ENCODE peak calls at places on chromosomes 12 and 14, in ten cellular contexts. H is right atrium auricular region, N is choroid plexus epithelial cell, C is AG10803, F is HepG2, Z is IMR-90, J is left ventricle myocardium inferior, L is tibial artery, G is astrocyte of the spinal cord, T is NB4. W is an unnamed sample.

GRCh38 chr14:101507306-101508150 is 53.8 kb upstream of the DIO3 start:
- DNase-seq in G (no peak), H (peak), Z (no peak), C (no peak), J (peak), N (no peak), T (no peak), L (peak), F (no peak), W (no peak)

GRCh38 chr12:54439521-54440255 is 20.6 kb upstream of the ITGA5 start:
- DNase-seq in Z (peak), F (peak), T (peak), H (no peak), G (peak), N (peak), J (no peak), L (no peak), C (peak), W (peak)

GRCh38 chr12:67646775-67647174 is 1.8 kb upstream of the DYRK2 start:
- DNase-seq in J (no peak), F (no peak), G (no peak), H (no peak), Z (no peak), L (no peak), T (no peak), N (no peak), C (no peak), W (no peak)

GRCh38 chr12:79514730-79515525 is 175.8 kb downstream of the PAWR start:
- DNase-seq in T (no peak), C (peak), N (peak), L (no peak), F (no peak), J (no peak), G (peak), H (no peak), Z (peak), W (no peak)

GRCh38 chr14:32345311-32345771 is 16.2 kb downstream of the AKAP6 start:
- DNase-seq in H (no peak), N (peak), C (no peak), J (no peak), Z (peak), F (no peak), T (no peak), G (peak), L (no peak), W (no peak)

GRCh38 chr12:15788266-15789214 is 648 bp downstream of the EPS8 start:
- DNase-seq in Z (peak), T (peak), G (peak), H (no peak), N (peak), J (peak), F (peak), C (peak), L (no peak), W (peak)

GRCh38 chr12:91769736-91770135 is 375.9 kb downstream of the BTG1 start:
- DNase-seq in N (no peak), G (no peak), F (no peak), L (no peak), H (no peak), J (no peak), C (no peak), T (no peak), Z (no peak), W (no peak)

GRCh38 chr12:95593266-95593871 is 42.1 kb upstream of the USP44 start:
- DNase-seq in J (peak), L (no peak), T (no peak), C (no peak), F (no peak), H (peak), G (no peak), Z (no peak), N (no peak), W (no peak)

GRCh38 chr14:89298056-89298834 is 118.8 kb downstream of the FOXN3 start:
- DNase-seq in L (no peak), G (no peak), F (no peak), N (no peak), Z (no peak), H (no peak), J (no peak), C (no peak), T (no peak), W (no peak)

GRCh38 chr14:56657604-56658003 is 78.0 kb downstream of the TMEM260 start:
- DNase-seq in F (no peak), L (no peak), T (no peak), C (no peak), N (no peak), G (no peak), Z (no peak), H (no peak), J (no peak), W (no peak)

GRCh38 chr14:34536951-34537676 is 2.4 kb downstream of the EAPP start:
- DNase-seq in N (peak), G (peak), L (no peak), T (no peak), F (no peak), J (no peak), C (peak), H (no peak), Z (peak), W (peak)

GRCh38 chr12:2179953-2180736 is 127.4 kb downstream of the CACNA1C start:
- DNase-seq in G (peak), T (no peak), H (peak), Z (peak), N (peak), C (peak), L (peak), J (peak), F (no peak), W (peak)

GRCh38 chr12:107748472-107748871 is 12.5 kb downstream of the PRDM4 start:
- DNase-seq in H (no peak), C (peak), Z (peak), J (no peak), L (no peak), F (no peak), G (peak), T (no peak), N (peak), W (peak)

GRCh38 chr14:99035268-99035667 is 236.7 kb downstream of the BCL11B start:
- DNase-seq in G (peak), N (no peak), C (peak), H (peak), Z (no peak), L (peak), J (peak), T (peak), F (no peak), W (peak)

GRCh38 chr12:93536766-93537515 is 35.5 kb upstream of the SOCS2 start:
- DNase-seq in J (no peak), Z (peak), G (no peak), L (no peak), N (no peak), H (no peak), F (no peak), C (peak), T (no peak), W (no peak)

GRCh38 chr12:93537769-93538168 is 34.7 kb upstream of the SOCS2 start:
- DNase-seq in G (no peak), Z (no peak), C (no peak), N (no peak), J (no peak), H (no peak), L (no peak), F (no peak), T (no peak), W (no peak)

GRCh38 chr12:93530358-93530757 is 42.1 kb upstream of the SOCS2 start:
- DNase-seq in G (no peak), F (no peak), H (no peak), N (peak), Z (peak), T (no peak), L (no peak), J (no peak), C (no peak), W (no peak)

GRCh38 chr12:93536111-93536765 is 36.2 kb upstream of the SOCS2 start:
- DNase-seq in T (no peak), C (no peak), H (no peak), G (no peak), J (no peak), F (no peak), N (no peak), L (no peak), Z (no peak), W (no peak)

DNA sequence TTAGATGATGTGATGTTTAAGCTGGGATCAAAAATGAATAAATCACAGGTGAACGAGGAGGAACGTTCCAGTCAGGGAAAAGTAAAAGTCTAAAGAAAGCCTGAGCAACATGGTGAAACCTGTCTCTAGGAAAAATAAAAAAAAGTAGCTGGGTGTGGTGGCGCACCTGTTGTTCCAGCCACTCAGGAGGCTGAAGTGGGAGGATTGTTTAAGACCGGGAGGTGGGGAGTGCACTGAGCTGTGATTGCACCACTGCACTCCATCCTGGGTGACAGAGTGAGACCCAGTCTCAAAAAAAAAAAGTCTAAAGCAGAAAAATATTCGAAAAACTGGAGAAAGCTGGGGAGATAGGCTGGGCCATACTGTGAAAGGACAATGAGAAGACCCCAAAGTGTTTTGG is 39.2 kb upstream of the SOCS2 start:
- DNase-seq in C (no peak), L (no peak), F (no peak), G (no peak), H (no peak), N (no peak), J (no peak), Z (no peak), T (no peak), W (no peak)
- H3K4me3 ChIP-seq in C (no peak), L (no peak), F (no peak), G (no peak), H (no peak), N (no peak), J (no peak), Z (no peak), T (no peak), W (no peak)

GRCh38 chr12:94139816-94140215 is 8.6 kb upstream of the PLXNC1 start:
- DNase-seq in C (no peak), T (no peak), L (no peak), H (no peak), G (no peak), Z (no peak), N (no peak), F (no peak), J (no peak), W (no peak)

DNA sequence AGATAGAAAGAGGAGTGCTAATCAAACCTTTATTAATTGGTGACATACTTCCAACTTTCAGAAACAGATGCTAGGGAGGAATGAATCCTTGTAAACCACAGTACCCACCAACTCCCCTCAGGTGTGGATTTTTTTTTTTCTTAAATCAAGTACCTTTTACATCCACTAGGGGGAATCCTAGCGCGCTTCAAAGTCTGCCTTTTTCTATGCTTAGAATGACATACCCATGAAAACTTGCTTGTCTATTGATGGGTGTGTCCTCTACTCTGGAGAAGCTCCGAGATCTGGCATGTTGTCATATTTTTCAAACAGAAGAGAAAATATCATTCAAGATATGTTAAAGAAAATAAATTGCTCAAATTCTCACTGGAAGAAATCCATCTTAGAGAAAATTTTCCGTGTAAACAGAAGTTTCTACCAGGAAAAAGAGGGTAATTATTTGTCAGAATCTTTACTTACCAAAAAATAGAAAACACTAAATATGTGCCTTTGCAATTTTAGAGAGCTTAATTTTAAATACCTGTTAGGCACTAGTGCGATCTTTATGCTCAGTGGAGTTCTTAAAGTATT is 14.1 kb upstream of the PLXNC1 start:
- DNase-seq in L (no peak), F (peak), H (no peak), C (peak), G (peak), N (peak), Z (peak), J (no peak), T (peak), W (peak)
- TF ChIP-seq CTCF in L (peak), F (peak), H (peak), C (peak), G (peak), N (peak), Z (peak), J (peak), T (peak), W (peak)

DNA sequence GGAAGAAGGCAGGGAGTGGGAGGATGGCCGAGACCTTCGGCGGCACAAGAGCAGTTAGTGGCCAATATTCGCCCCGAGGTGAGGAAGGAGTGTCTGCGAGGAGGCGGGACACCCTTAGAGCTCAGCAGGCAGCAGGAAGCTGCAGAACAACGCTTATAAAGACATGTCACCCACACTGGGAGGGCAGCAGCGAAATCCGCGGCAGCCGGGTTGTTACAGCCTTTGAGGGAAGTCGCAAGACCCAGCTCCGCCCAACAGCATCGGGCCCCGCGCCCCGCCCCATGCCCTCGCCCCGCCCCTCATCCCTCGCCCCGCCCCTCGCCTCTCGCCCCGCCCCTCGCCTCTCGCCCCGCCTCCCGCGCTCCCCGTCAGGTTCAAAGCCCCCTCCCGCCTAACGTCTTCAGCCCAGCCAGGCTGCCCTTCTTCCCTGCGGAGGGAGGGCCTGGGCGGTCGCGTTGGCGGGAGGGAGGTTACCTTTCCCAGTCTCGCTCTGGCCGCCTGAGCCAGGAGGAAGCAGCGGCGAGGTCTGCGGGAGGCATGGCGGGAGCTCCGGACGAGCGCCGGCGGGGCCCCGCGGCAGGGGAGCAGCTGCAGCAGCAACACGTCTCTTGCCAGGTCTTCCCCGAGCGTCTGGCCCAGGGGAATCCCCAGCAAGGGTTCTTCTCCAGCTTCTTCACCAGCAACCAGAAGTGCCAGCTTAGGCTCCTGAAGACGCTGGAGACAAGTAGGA is at the start of gene ATP23:
- DNase-seq in G (peak), L (peak), C (peak), F (peak), J (peak), Z (peak), H (peak), N (peak), T (peak), W (peak)
- H3K4me3 ChIP-seq in G (peak), L (peak), C (peak), F (peak), J (peak), Z (peak), H (peak), N (peak), T (peak), W (peak)

GRCh38 chr14:64910847-64911495 is 3.3 kb upstream of the CHURC1 start:
- DNase-seq in H (no peak), N (peak), T (peak), L (no peak), Z (peak), F (peak), C (peak), J (no peak), G (peak), W (peak)
- TF ChIP-seq CTCF in H (no peak), N (peak), T (peak), L (peak), Z (peak), F (peak), C (peak), J (peak), G (peak), W (peak)

GRCh38 chr12:120263725-120264040 is 1.8 kb downstream of the PXN start:
- DNase-seq in Z (no peak), L (no peak), C (no peak), J (no peak), N (no peak), F (no peak), G (no peak), H (no peak), T (no peak), W (no peak)
- H3K4me3 ChIP-seq in Z (peak), L (peak), C (peak), J (peak), N (peak), F (no peak), G (peak), H (peak), T (no peak), W (peak)

GRCh38 chr12:124609041-124609984 is 41.9 kb upstream of the NCOR2 start:
- DNase-seq in G (peak), C (no peak), L (no peak), H (no peak), N (peak), Z (peak), T (peak), J (peak), F (peak), W (no peak)
- TF ChIP-seq CTCF in G (no peak), C (no peak), L (no peak), H (no peak), N (no peak), Z (no peak), T (no peak), J (no peak), F (peak), W (no peak)

DNA sequence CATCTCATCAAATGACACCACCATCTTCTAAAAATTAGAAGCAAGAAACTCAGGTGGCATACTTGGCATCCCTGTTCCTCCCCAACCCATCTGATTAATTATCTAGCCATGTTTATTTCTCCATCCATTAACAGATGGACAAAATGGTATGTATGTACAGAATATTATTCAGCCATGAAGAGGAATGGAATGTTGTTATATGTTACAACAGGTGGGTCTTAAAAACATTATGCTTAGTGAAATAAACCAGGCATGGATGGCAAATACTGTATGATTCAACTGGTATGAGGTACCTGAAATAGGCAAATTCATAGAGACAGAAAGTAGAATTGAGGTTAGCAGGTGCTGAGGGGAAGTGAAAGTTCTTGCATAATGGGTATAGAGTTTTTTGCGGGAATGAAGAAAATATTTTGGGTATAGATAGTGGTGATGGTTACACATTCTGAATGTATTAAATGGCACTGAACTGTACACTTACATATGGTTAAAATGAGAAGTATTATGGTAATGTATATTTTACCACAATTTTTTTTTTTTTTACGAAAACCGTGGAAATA is 17.5 kb downstream of the YY1 start:
- DNase-seq in C (no peak), T (no peak), J (no peak), L (no peak), F (no peak), N (no peak), H (no peak), G (no peak), Z (no peak), W (no peak)
- H3K4me3 ChIP-seq in C (no peak), T (no peak), J (no peak), L (no peak), F (no peak), N (no peak), H (no peak), G (no peak), Z (no peak), W (no peak)

GRCh38 chr14:21047378-21047781 is 5.2 kb downstream of the RNASE7 start:
- DNase-seq in T (no peak), L (no peak), N (no peak), H (no peak), F (no peak), Z (no peak), C (peak), J (no peak), G (no peak), W (no peak)

GRCh38 chr14:21050597-21050996 is 7.0 kb upstream of the RNASE8 start:
- DNase-seq in T (no peak), Z (no peak), H (no peak), G (no peak), J (no peak), L (no peak), C (no peak), F (no peak), N (no peak), W (no peak)

GRCh38 chr14:21053184-21054122 is 4.2 kb upstream of the RNASE8 start:
- DNase-seq in L (no peak), T (no peak), G (no peak), Z (no peak), J (no peak), F (peak), N (no peak), H (no peak), C (no peak), W (no peak)

GRCh38 chr14:21048638-21049037 is 6.5 kb downstream of the RNASE7 start:
- DNase-seq in H (no peak), G (no peak), T (no peak), J (no peak), C (no peak), N (no peak), Z (no peak), L (no peak), F (peak), W (no peak)

DNA sequence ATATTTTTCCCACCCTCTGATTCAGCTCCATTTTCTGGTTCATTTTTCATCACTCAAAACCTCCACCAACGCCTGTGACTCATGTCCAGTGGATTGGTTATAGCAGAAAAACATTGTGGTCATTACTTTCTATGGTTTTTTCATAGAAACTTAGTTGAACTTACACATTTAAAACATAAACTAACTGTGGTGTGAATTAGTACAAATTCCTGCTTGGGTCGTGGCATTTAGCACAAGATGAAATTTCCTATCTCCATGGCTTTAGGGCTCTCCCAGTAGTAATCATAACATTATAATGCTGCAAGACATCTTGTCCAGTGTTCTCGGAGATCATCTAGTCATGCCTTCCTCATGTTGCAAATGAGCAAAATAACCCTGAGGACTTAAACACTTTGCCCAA is 7.1 kb downstream of the RNASE7 start:
- DNase-seq in L (no peak), Z (peak), N (peak), J (no peak), C (peak), F (no peak), G (no peak), H (no peak), T (no peak), W (no peak)
- TF ChIP-seq CTCF in L (no peak), Z (no peak), N (no peak), J (no peak), C (no peak), F (no peak), G (no peak), H (no peak), T (no peak), W (no peak)